ENCODE peak calls at places on chromosomes 16 and 17, in six cellular contexts. C is MM.1S, K is cardiac muscle cell, J is heart right ventricle, P is neural progenitor cell, Z is esophagus muscularis mucosa. B is an unnamed sample. For H3K4me1, the result is how much of the 10 kb centered on the place peaks cover.

GRCh38 chr17:4007346-4008081 is 43.3 kb upstream of the ATP2A3 start:
- DNase-seq in Z (no peak), P (no peak), K (no peak), C (no peak), J (no peak), B (no peak)

GRCh38 chr17:63364387-63364786 is 81.7 kb downstream of the CYB561 start:
- DNase-seq in P (no peak), K (peak), J (no peak), C (no peak), Z (no peak), B (no peak)

GRCh38 chr17:8223356-8224063 is 13.1 kb upstream of the AURKB start:
- DNase-seq in J (peak), K (peak), Z (no peak), P (peak), C (peak), B (peak)

GRCh38 chr17:48002208-48002919 is 31.5 kb downstream of the CDK5RAP3 start:
- DNase-seq in J (no peak), Z (no peak), P (peak), C (no peak), K (peak), B (no peak)

GRCh38 chr17:31508310-31509094 is 117.0 kb downstream of the RAB11FIP4 start:
- DNase-seq in K (peak), J (no peak), C (peak), P (peak), Z (no peak), B (peak)

GRCh38 chr16:81480856-81481821 is 36.5 kb downstream of the CMIP start:
- DNase-seq in J (peak), P (no peak), C (no peak), K (peak), Z (no peak), B (no peak)

GRCh38 chr17:79002291-79002690 is 7.3 kb downstream of the CANT1 start:
- DNase-seq in J (no peak), C (no peak), K (no peak), Z (no peak), P (no peak), B (no peak)

GRCh38 chr17:66165537-66166123 is 26.3 kb downstream of the CEP112 start:
- DNase-seq in K (peak), P (peak), Z (no peak), J (no peak), C (peak), B (peak)

GRCh38 chr16:72844225-72844920 is 203.6 kb downstream of the ZFHX3 start:
- DNase-seq in C (peak), K (no peak), J (no peak), Z (no peak), P (peak), B (peak)

GRCh38 chr16:1206326-1206725 is 18.7 kb downstream of the TPSG1 start:
- DNase-seq in Z (no peak), J (no peak), P (no peak), C (no peak), K (no peak), B (no peak)

GRCh38 chr16:11094075-11094593 is 149.8 kb downstream of the CLEC16A start:
- DNase-seq in K (peak), C (peak), P (no peak), Z (no peak), J (no peak), B (peak)

GRCh38 chr16:68069511-68070248 is 15.5 kb upstream of the NFATC3 start:
- DNase-seq in K (no peak), C (no peak), Z (no peak), J (peak), P (no peak), B (peak)

GRCh38 chr16:17396762-17397498 is 73.8 kb downstream of the XYLT1 start:
- DNase-seq in P (no peak), Z (no peak), J (no peak), K (peak), C (no peak), B (no peak)

GRCh38 chr16:73047536-73048291 is at the start of gene ZFHX3:
- DNase-seq in P (peak), Z (no peak), K (peak), J (peak), C (peak), B (no peak)

GRCh38 chr16:49643429-49644142 is 212.3 kb downstream of the ZNF423 start:
- DNase-seq in Z (no peak), J (no peak), K (peak), C (no peak), P (no peak), B (no peak)

GRCh38 chr17:74201250-74201649 is 2.2 kb upstream of the RPL38 start:
- DNase-seq in P (no peak), C (no peak), K (peak), Z (no peak), J (no peak), B (no peak)

GRCh38 chr17:63519972-63520882 is 2.9 kb upstream of the KCNH6 start:
- DNase-seq in C (no peak), Z (no peak), K (no peak), J (no peak), P (no peak), B (no peak)

GRCh38 chr17:77508047-77508715 is 367.4 kb downstream of the SEC14L1 start:
- DNase-seq in J (no peak), C (no peak), Z (no peak), K (no peak), P (no peak), B (no peak)

GRCh38 chr17:14427914-14428639 is 127.2 kb downstream of the HS3ST3B1 start:
- DNase-seq in J (no peak), P (no peak), C (peak), Z (no peak), K (no peak), B (peak)

GRCh38 chr16:83137326-83137770 is 510.6 kb downstream of the CDH13 start:
- DNase-seq in C (peak), P (peak), J (no peak), Z (no peak), K (peak), B (no peak)

GRCh38 chr16:23374721-23375120 is 72.6 kb downstream of the SCNN1B start:
- DNase-seq in Z (no peak), K (no peak), C (no peak), P (no peak), J (no peak), B (no peak)

GRCh38 chr16:426115-426905 is 861 bp downstream of the RAB11FIP3 start:
- DNase-seq in K (no peak), J (peak), C (peak), Z (no peak), P (peak), B (peak)

GRCh38 chr17:29587591-29587990 is 1.9 kb downstream of the GIT1 start:
- DNase-seq in K (no peak), C (no peak), P (peak), J (no peak), Z (no peak), B (no peak)

GRCh38 chr16:89248196-89249005 is 30.9 kb downstream of the ZNF778 start:
- DNase-seq in K (no peak), C (no peak), J (no peak), Z (no peak), P (no peak), B (peak)

GRCh38 chr16:27113341-27113841 is 46.7 kb downstream of the C16orf82 start:
- DNase-seq in P (no peak), Z (no peak), K (no peak), C (no peak), J (no peak), B (no peak)

GRCh38 chr16:70163596-70163995 is 10.0 kb upstream of the CLEC18C start:
- DNase-seq in Z (no peak), K (no peak), P (peak), C (no peak), J (no peak), B (no peak)

GRCh38 chr16:63682844-63683243 is 1439.0 kb downstream of the CDH11 start:
- DNase-seq in J (no peak), Z (no peak), K (no peak), P (no peak), C (no peak), B (no peak)

GRCh38 chr16:90008708-90009145 is 10.5 kb downstream of the DBNDD1 start:
- DNase-seq in C (no peak), J (no peak), P (no peak), Z (no peak), K (no peak), B (no peak)

GRCh38 chr17:29891131-29891530 is 38.9 kb downstream of the SSH2 start:
- DNase-seq in P (no peak), C (no peak), K (no peak), J (no peak), Z (no peak), B (no peak)

GRCh38 chr16:35181422-35182030 is 1722.1 kb downstream of the TP53TG3F start:
- DNase-seq in K (no peak), Z (peak), J (no peak), P (no peak), C (no peak), B (no peak)

GRCh38 chr16:30028438-30029093 is 2.5 kb downstream of the TLCD3B start:
- DNase-seq in P (peak), J (no peak), C (peak), Z (no peak), K (peak), B (no peak)

GRCh38 chr17:38461683-38462082 is 33.4 kb downstream of the ARHGAP23 start:
- DNase-seq in C (no peak), J (no peak), P (no peak), K (no peak), Z (no peak), B (no peak)

GRCh38 chr16:81885976-81886586 is 107.0 kb downstream of the PLCG2 start:
- DNase-seq in C (peak), J (no peak), K (peak), P (peak), Z (no peak), B (peak)

GRCh38 chr16:12753203-12754023 is 50.3 kb downstream of the CPPED1 start:
- DNase-seq in Z (no peak), J (no peak), K (no peak), P (no peak), C (no peak), B (no peak)

GRCh38 chr17:47653442-47653841 is 3.7 kb downstream of the KPNB1 start:
- DNase-seq in Z (no peak), P (no peak), C (no peak), K (no peak), J (no peak), B (no peak)

GRCh38 chr17:29621751-29622194 is 939 bp downstream of the CORO6 start:
- DNase-seq in C (no peak), Z (no peak), K (peak), P (no peak), J (no peak), B (no peak)

DNA sequence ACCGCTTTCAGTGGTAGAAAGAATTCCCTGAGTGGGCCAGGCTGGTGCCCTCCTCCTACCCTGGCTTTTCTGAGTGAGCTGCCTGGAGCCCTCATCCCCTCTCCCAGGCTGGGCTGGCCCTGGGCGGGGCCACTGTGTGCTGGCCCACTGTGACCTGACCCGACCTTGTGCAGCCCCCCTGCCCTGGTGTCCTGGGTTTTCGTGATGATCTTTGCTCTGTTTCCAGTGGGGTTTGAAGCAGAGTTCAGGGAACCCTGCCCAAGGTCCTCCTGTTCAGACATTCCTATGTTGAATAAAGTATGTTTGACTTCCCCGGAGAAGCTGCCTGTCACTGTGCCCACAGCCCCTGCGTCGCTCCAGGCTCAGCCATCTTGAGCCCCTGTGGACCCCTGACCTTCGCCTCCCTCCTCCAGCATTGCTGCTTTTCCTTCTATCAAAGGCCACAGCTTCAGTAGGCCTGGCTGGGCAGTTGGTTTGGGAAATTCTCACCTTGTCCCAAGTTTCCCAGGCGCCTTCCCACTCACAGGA is 13.7 kb upstream of the NAGLU start:
- DNase-seq in P (no peak), Z (no peak), K (no peak), J (no peak), C (no peak), B (no peak)
- H3K4me1 ChIP-seq in P (under half), Z (half or more), K (under half), J (half or more), C (under half), B (under half)

DNA sequence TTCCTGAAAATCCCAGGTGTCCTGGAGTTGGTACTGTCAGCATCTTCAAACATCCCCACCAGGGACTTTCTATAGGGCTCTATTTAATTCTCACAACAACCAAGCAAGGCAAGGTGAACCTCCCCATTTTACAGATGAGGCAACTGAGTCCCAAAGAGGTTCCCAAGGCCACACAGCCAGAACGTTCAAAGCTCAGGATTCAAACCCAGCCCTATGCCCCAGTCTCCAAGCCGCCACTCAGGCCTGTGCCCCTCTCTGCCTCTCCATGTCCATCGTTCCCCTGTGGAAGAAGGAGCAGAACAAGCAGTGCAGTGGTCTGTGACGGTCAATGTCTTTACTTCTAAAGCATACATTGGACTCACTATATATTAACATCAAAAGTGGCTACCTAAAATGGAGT is 6.1 kb downstream of the ZNF319 start:
- DNase-seq in P (no peak), J (no peak), K (no peak), C (no peak), Z (no peak), B (no peak)
- H3K4me1 ChIP-seq in P (under half), J (under half), K (under half), C (under half), Z (under half), B (under half)

DNA sequence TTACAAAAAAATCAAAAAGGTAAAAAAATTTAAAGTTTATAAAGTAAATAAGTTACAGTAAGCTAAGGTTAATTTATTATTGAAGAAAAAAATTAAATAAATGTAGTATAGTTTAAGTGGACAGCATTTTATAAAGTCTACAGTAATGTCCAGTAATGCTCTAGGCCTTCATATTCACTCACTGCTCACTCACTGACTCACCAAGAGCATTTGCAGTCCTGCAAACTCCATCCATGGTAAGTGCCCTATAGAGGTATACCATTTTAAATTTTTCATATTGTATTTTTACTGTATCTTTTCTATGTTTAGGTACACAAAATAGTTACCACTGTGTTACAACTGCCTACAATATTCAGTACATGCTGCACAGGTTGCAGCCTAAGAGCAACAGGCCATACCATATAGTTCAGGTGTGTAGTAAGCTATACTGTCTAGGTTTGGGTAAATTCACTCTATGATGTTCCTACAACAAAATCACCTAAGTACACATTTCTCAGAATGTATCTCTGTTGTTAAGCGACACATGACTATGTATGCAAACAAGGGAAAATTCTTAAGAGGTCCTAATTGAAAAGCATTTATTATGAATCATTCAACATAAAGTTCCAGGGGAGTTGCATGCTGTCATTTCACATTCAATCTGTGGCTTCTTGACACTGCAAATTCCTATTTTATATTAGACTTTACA is 92.3 kb downstream of the SPAG9 start:
- DNase-seq in J (no peak), C (no peak), K (no peak), Z (no peak), P (no peak), B (no peak)
- H3K4me1 ChIP-seq in J (under half), C (under half), K (under half), Z (under half), P (under half), B (under half)

GRCh38 chr16:85611455-85612190 is 1.5 kb upstream of the GSE1 start:
- DNase-seq in P (peak), J (peak), K (peak), C (peak), Z (no peak), B (peak)
- H3K4me1 ChIP-seq in P (under half), J (under half), K (half or more), C (under half), Z (half or more), B (half or more)

GRCh38 chr17:81036128-81036891 is 1.4 kb downstream of the BAIAP2 start:
- DNase-seq in J (no peak), K (no peak), C (no peak), Z (no peak), P (no peak), B (no peak)
- H3K4me1 ChIP-seq in J (half or more), K (under half), C (under half), Z (half or more), P (under half), B (under half)

GRCh38 chr17:17830269-17830567 is 6.6 kb downstream of the SREBF1 start:
- DNase-seq in K (no peak), Z (no peak), J (no peak), P (no peak), C (no peak), B (no peak)
- H3K4me1 ChIP-seq in K (under half), Z (half or more), J (under half), P (under half), C (under half), B (under half)

DNA sequence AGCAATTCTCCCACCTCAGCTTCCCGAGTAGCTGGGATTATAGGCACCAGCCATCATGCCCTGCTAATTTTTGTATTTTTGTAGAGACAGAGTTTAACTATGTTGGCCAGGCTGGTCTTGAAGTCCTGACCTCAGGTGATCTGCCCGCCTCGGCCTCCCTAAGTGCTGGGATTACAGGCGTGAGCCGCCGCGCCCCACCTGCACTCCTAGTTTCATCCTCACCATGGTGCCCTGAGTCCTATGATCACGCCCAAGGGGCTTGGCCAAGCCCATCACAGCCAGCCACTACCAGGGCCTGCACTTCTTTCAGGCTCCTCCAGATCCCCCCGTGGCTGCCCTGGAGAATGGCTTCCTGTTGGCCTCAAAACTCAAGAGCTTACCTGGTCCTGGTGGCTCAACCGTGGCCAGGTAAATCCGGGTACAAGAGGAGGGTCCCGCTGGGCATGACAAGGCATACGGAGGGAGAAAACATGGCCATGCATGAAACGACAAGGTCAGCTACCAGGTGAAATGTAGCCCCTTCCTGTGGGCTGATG is 20.4 kb upstream of the TFAP4 start:
- DNase-seq in Z (no peak), P (no peak), K (no peak), J (no peak), C (no peak), B (no peak)
- H3K4me1 ChIP-seq in Z (under half), P (under half), K (under half), J (under half), C (under half), B (under half)

GRCh38 chr17:82428546-82428945 is 10.2 kb upstream of the OGFOD3 start:
- DNase-seq in Z (no peak), J (no peak), P (no peak), K (no peak), C (no peak), B (no peak)
- H3K4me1 ChIP-seq in Z (under half), J (under half), P (under half), K (under half), C (under half), B (under half)

GRCh38 chr16:66260522-66261290 is 105.8 kb upstream of the CDH5 start:
- DNase-seq in P (no peak), K (no peak), Z (no peak), C (no peak), J (no peak), B (no peak)
- H3K4me1 ChIP-seq in P (under half), K (under half), Z (under half), C (under half), J (under half), B (under half)

B was measured in CD4-positive, CD25-positive, alpha-beta regulatory T cell.